ENCODE peak calls at places on chromosomes 2 and 18, in six cellular contexts. G, V, A, D, U and T are unnamed samples.

GRCh38 chr2:16264931-16265540 is 324.7 kb downstream of the MYCN start:
- DNase-seq in A (no peak), G (no peak), D (no peak), U (no peak), V (no peak), T (no peak)

GRCh38 chr2:218734190-218734975 is 23.7 kb downstream of the TTLL4 start:
- DNase-seq in A (no peak), G (no peak), D (peak), U (no peak), V (no peak), T (no peak)

GRCh38 chr2:96917008-96917575 is 47.2 kb upstream of the SEMA4C start:
- DNase-seq in V (no peak), U (no peak), G (no peak), D (no peak), A (no peak), T (no peak)

GRCh38 chr2:223526106-223526505 is 76.1 kb downstream of the SCG2 start:
- DNase-seq in A (no peak), V (no peak), U (no peak), D (no peak), G (no peak), T (no peak)

GRCh38 chr2:168780671-168781071 is 21.8 kb upstream of the NOSTRIN start:
- DNase-seq in A (no peak), G (no peak), D (no peak), V (no peak), U (no peak), T (no peak)

GRCh38 chr2:74930811-74931486 is 27.5 kb upstream of the POLE4 start:
- DNase-seq in V (no peak), D (no peak), A (no peak), U (no peak), G (no peak), T (no peak)

GRCh38 chr18:45830917-45831316 is 5.4 kb downstream of the SIGLEC15 start:
- DNase-seq in D (no peak), A (no peak), U (no peak), V (no peak), G (no peak), T (no peak)

GRCh38 chr2:49811502-49811901 is 657.2 kb upstream of the FSHR start:
- DNase-seq in G (no peak), A (no peak), V (no peak), D (no peak), U (no peak), T (no peak)

GRCh38 chr18:44986933-44987332 is 306.2 kb downstream of the SETBP1 start:
- DNase-seq in D (no peak), G (no peak), U (no peak), V (no peak), A (no peak), T (no peak)

GRCh38 chr2:204019572-204020501 is 83.3 kb downstream of the ICOS start:
- DNase-seq in A (no peak), U (no peak), G (no peak), D (peak), V (no peak), T (no peak)

GRCh38 chr2:152542995-152543481 is 174.2 kb downstream of the PRPF40A start:
- DNase-seq in D (peak), A (no peak), G (no peak), U (no peak), V (no peak), T (no peak)